ENCODE peak calls at places on chromosomes 6 and 20, in five cellular contexts. J is GM23248, M is fibroblast of lung, V is neuronal stem cell, W is endodermal cell. T is an unnamed sample.

GRCh38 chr6:53898026-53898795 is 103.4 kb downstream of the LRRC1 start:
- DNase-seq in J (peak; percentile 72), M (peak; percentile 77), V (no peak), W (no peak), T (no peak)

GRCh38 chr6:26322645-26323482 is 42.1 kb upstream of the BTN3A2 start:
- DNase-seq in J (peak; percentile 86), M (peak; percentile 95), V (no peak), W (peak; percentile 86), T (no peak)

GRCh38 chr20:31936430-31936829 is 15.4 kb downstream of the PDRG1 start:
- DNase-seq in J (no peak), M (no peak), V (no peak), W (no peak), T (no peak)

GRCh38 chr6:71373943-71374342 is 85.3 kb downstream of the OGFRL1 start:
- DNase-seq in J (no peak), M (no peak), V (no peak), W (no peak), T (no peak)

GRCh38 chr6:158290659-158291058 is 21.6 kb upstream of the TULP4 start:
- DNase-seq in J (no peak), M (no peak), V (no peak), W (no peak), T (no peak)

GRCh38 chr6:20629509-20629908 is 95.3 kb downstream of the CDKAL1 start:
- DNase-seq in J (no peak), M (no peak), V (no peak), W (peak; percentile 59), T (no peak)

GRCh38 chr20:2768632-2769015 is 31.8 kb downstream of the CPXM1 start:
- DNase-seq in J (no peak), M (no peak), V (no peak), W (no peak), T (peak; percentile 57)

GRCh38 chr6:2877057-2877882 is 25.8 kb downstream of the SERPINB9 start:
- DNase-seq in J (no peak), M (peak; percentile 35), V (no peak), W (peak; percentile 81), T (no peak)

GRCh38 chr20:48795058-48795457 is 32.7 kb downstream of the PREX1 start:
- DNase-seq in J (no peak), M (no peak), V (no peak), W (no peak), T (no peak)
- H3K4me3 ChIP-seq in J (no peak overlapping the region), M (no peak overlapping the region), V (no peak overlapping the region), W (no peak overlapping the region), T (no peak overlapping the region)

GRCh38 chr6:44649365-44650025 is 262.0 kb downstream of the CDC5L start:
- DNase-seq in J (peak; percentile 76), M (peak; percentile 84), V (no peak), W (no peak), T (no peak)
- H3K9ac ChIP-seq in J (no peak overlapping the region), M (no peak overlapping the region), V (no peak overlapping the region), W (no peak overlapping the region), T (no peak overlapping the region)

GRCh38 chr6:138651491-138651890 is 122.1 kb upstream of the CCDC28A start:
- DNase-seq in J (no peak), M (no peak), V (no peak), W (no peak), T (no peak)

GRCh38 chr6:138645976-138646640 is 127.5 kb upstream of the CCDC28A start:
- DNase-seq in J (no peak), M (no peak), V (no peak), W (no peak), T (no peak)

GRCh38 chr6:138643210-138643609 is 130.4 kb upstream of the CCDC28A start:
- DNase-seq in J (no peak), M (no peak), V (no peak), W (no peak), T (no peak)

GRCh38 chr6:138648127-138648526 is 125.4 kb upstream of the CCDC28A start:
- DNase-seq in J (no peak), M (no peak), V (no peak), W (no peak), T (no peak)

GRCh38 chr6:138647006-138647405 is 126.6 kb upstream of the CCDC28A start:
- DNase-seq in J (peak; percentile 78), M (peak; percentile 63), V (no peak), W (no peak), T (no peak)
- H3K4me3 ChIP-seq in J (peak overlapping the region; percentile 64), M (peak overlapping the region; percentile 46), V (no peak overlapping the region), W (no peak overlapping the region), T (no peak overlapping the region)

DNA sequence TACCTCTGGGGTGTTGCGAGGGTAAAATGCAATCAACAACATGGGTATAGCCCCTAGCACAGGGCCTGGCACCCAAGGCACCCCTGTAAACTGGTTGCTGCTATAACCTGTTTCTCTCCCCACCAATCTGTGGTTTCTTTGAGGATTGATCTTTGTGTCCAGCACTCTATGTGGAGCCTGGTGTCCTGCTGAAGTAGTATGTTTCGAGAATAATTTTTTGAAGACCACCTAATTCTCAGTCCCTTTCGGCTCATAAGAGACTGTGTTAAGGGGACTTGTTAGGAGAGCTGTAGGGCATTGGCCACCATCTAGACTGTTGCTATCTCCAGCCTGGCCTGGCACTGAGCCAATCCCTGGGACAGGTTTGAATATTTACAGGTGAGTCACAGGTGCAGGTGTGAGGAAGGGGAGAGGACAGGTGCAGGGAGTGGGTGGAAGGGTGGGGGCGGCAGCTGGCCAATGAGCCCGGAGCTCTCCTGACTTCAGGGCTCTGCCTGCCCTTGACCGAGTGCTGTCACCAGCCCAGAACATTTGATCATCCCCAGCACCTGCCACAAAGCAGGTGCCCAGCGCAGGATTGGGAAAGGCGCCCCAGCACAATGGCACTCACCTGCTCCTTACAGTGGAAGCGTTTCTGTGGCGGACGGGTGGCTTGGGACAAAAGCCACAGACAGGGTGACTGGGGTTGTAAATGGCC is 8.1 kb upstream of the C20orf144 start:
- DNase-seq in J (no peak), M (no peak), V (no peak), W (peak; percentile 77), T (peak; percentile 95)
- H3K9ac ChIP-seq in J (peak overlapping the region; percentile 58), M (no peak overlapping the region), V (no peak overlapping the region), W (no peak overlapping the region), T (no peak overlapping the region)

GRCh38 chr6:44148306-44148705 is 10.3 kb upstream of the CAPN11 start:
- DNase-seq in J (no peak), M (no peak), V (no peak), W (no peak), T (no peak)

GRCh38 chr6:44150317-44150917 is 8.2 kb upstream of the CAPN11 start:
- DNase-seq in J (no peak), M (no peak), V (no peak), W (no peak), T (no peak)

GRCh38 chr6:44151348-44152108 is 7.1 kb upstream of the CAPN11 start:
- DNase-seq in J (peak; percentile 88), M (peak; percentile 46), V (peak; percentile 73), W (peak; percentile 94), T (peak; percentile 89)

GRCh38 chr6:44147256-44147655 is 11.4 kb upstream of the CAPN11 start:
- DNase-seq in J (no peak), M (no peak), V (no peak), W (no peak), T (no peak)

GRCh38 chr6:44149369-44150012 is 9.1 kb upstream of the CAPN11 start:
- DNase-seq in J (no peak), M (no peak), V (no peak), W (no peak), T (no peak)
- H3K4me3 ChIP-seq in J (no peak overlapping the region), M (no peak overlapping the region), V (peak overlapping the region; percentile 5), W (no peak overlapping the region), T (no peak overlapping the region)

GRCh38 chr20:16488086-16488485 is 85.2 kb downstream of the KIF16B start:
- DNase-seq in J (no peak), M (no peak), V (no peak), W (no peak), T (no peak)

GRCh38 chr20:16486532-16486931 is 86.7 kb downstream of the KIF16B start:
- DNase-seq in J (no peak), M (no peak), V (no peak), W (no peak), T (no peak)

GRCh38 chr20:16493486-16493885 is 79.8 kb downstream of the KIF16B start:
- DNase-seq in J (no peak), M (no peak), V (no peak), W (no peak), T (no peak)

GRCh38 chr20:16491277-16491912 is 81.9 kb downstream of the KIF16B start:
- DNase-seq in J (peak; percentile 65), M (peak; percentile 59), V (no peak), W (no peak), T (no peak)

GRCh38 chr20:16490696-16491095 is 82.6 kb downstream of the KIF16B start:
- DNase-seq in J (no peak), M (peak; percentile 27), V (no peak), W (no peak), T (no peak)
- H3K9ac ChIP-seq in J (no peak overlapping the region), M (no peak overlapping the region), V (no peak overlapping the region), W (no peak overlapping the region), T (no peak overlapping the region)

GRCh38 chr6:105993769-105994521 is 92.2 kb upstream of the PRDM1 start:
- DNase-seq in J (peak; percentile 78), M (peak; percentile 42), V (peak; percentile 37), W (peak; percentile 74), T (peak; percentile 79)

GRCh38 chr6:105994522-105995402 is 91.4 kb upstream of the PRDM1 start:
- DNase-seq in J (peak; percentile 90), M (peak; percentile 73), V (peak; percentile 67), W (peak; percentile 84), T (peak; percentile 80)

GRCh38 chr6:105993341-105993740 is 92.8 kb upstream of the PRDM1 start:
- DNase-seq in J (no peak), M (peak; percentile 32), V (no peak), W (peak; percentile 81), T (no peak)

GRCh38 chr6:105992315-105992961 is 93.7 kb upstream of the PRDM1 start:
- DNase-seq in J (peak; percentile 86), M (peak; percentile 72), V (peak; percentile 73), W (peak; percentile 93), T (peak; percentile 92)

DNA sequence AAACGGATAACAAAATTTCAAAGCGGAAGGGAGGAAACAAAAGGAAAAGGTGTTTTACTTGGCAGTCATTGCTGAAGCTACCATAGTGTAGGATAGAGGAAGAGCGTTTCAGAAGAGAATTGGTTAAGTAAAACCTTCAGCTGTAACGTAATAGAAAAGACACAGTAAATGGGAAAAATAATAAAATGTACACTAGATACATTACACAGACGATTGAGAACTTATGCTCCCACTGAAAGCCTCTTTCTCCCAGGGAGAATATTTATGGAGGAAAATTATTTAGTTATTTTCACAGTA is 90.8 kb upstream of the PRDM1 start:
- DNase-seq in J (no peak), M (no peak), V (no peak), W (no peak), T (no peak)
- H3K4me3 ChIP-seq in J (peak overlapping the region; percentile 81), M (peak overlapping the region; percentile 65), V (no peak overlapping the region), W (peak overlapping the region; percentile 94), T (peak overlapping the region; percentile 65)

DNA sequence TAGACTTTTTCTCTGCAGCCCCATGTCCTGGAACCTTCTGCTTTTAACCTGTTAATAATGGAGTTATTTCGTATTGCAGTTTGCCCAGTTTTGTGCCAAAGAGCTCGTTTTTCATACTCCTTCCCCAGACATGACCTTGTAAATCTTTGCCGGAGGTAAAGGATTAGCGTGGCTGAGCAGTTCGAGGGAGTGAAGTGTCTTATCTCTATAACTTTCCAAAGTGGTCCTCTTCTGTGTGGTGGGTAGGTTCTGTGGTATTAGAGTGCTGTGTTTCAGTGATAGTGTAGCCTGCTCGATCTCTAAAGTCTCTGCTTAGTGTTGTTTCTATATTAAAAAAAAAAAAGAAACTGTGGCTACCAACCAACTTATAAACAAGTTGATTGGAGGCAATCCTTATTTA is 67.5 kb downstream of the FARS2 start:
- DNase-seq in J (no peak), M (no peak), V (no peak), W (no peak), T (no peak)
- H3K9ac ChIP-seq in J (no peak overlapping the region), M (no peak overlapping the region), V (no peak overlapping the region), W (no peak overlapping the region), T (no peak overlapping the region)

T was measured in kidney.